ENCODE peak calls at places on chromosomes 12 and 14, in six cellular contexts. J, A, C, K, L and F are unnamed samples.

GRCh38 chr12:110780448-110780847 is 37.8 kb upstream of the PPP1CC start:
- DNase-seq in J (no peak), A (no peak), C (no peak), K (no peak), L (no peak), F (no peak)

GRCh38 chr12:9806714-9807113 is 20.6 kb upstream of the KLRF1 start:
- DNase-seq in J (no peak), A (no peak), C (no peak), K (no peak), L (no peak), F (no peak)

GRCh38 chr12:2076196-2076570 is 23.4 kb downstream of the CACNA1C start:
- DNase-seq in J (no peak), A (peak), C (no peak), K (peak), L (no peak), F (peak)

GRCh38 chr14:99971087-99971928 is 93.9 kb upstream of the EVL start:
- DNase-seq in J (peak), A (peak), C (peak), K (peak), L (peak), F (peak)

GRCh38 chr12:6839482-6840201 is 1.1 kb upstream of the GNB3 start:
- DNase-seq in J (no peak), A (no peak), C (peak), K (no peak), L (no peak), F (no peak)

GRCh38 chr14:105905456-105905855 is 379.1 kb downstream of the TMEM121 start:
- DNase-seq in J (no peak), A (no peak), C (no peak), K (no peak), L (no peak), F (no peak)

GRCh38 chr14:73188501-73188903 is 48.8 kb upstream of the PAPLN start:
- DNase-seq in J (no peak), A (peak), C (no peak), K (peak), L (peak), F (peak)

GRCh38 chr12:56914256-56914655 is 20.0 kb downstream of the SDR9C7 start:
- DNase-seq in J (no peak), A (no peak), C (no peak), K (no peak), L (no peak), F (no peak)

GRCh38 chr14:74213907-74214803 is 25.1 kb upstream of the VSX2 start:
- DNase-seq in J (no peak), A (no peak), C (no peak), K (no peak), L (no peak), F (no peak)

GRCh38 chr14:68674538-68675232 is 118.2 kb downstream of the ZFP36L1 start:
- DNase-seq in J (no peak), A (no peak), C (no peak), K (no peak), L (no peak), F (no peak)

GRCh38 chr12:62673027-62673815 is 206.6 kb downstream of the MON2 start:
- DNase-seq in J (peak), A (no peak), C (no peak), K (no peak), L (no peak), F (no peak)

GRCh38 chr14:23005861-23006534 is 3.9 kb downstream of the C14orf93 start:
- DNase-seq in J (no peak), A (peak), C (no peak), K (peak), L (peak), F (no peak)

GRCh38 chr14:61033851-61034250 is 52.8 kb downstream of the SLC38A6 start:
- DNase-seq in J (no peak), A (peak), C (no peak), K (peak), L (no peak), F (peak)

GRCh38 chr12:71125949-71126348 is 31.9 kb downstream of the TSPAN8 start:
- DNase-seq in J (no peak), A (no peak), C (no peak), K (no peak), L (no peak), F (no peak)

GRCh38 chr12:68334136-68334535 is 2.0 kb upstream of the MDM1 start:
- DNase-seq in J (no peak), A (no peak), C (peak), K (no peak), L (peak), F (no peak)

GRCh38 chr14:100307215-100308111 is 1.2 kb upstream of the SLC25A29 start:
- DNase-seq in J (peak), A (peak), C (no peak), K (peak), L (peak), F (no peak)

GRCh38 chr14:87992720-87993484 is at the start of gene GALC:
- DNase-seq in J (peak), A (peak), C (peak), K (peak), L (peak), F (peak)

GRCh38 chr12:71157601-71158233 is at the start of gene TSPAN8:
- DNase-seq in J (no peak), A (no peak), C (no peak), K (no peak), L (no peak), F (peak)

GRCh38 chr14:91323671-91324605 is 79.4 kb upstream of the GPR68 start:
- DNase-seq in J (peak), A (peak), C (peak), K (peak), L (peak), F (peak)

GRCh38 chr14:77041837-77042557 is 13.5 kb upstream of the IRF2BPL start:
- DNase-seq in J (peak), A (peak), C (peak), K (peak), L (peak), F (peak)

GRCh38 chr12:50188875-50189575 is 21.9 kb upstream of the CERS5 start:
- DNase-seq in J (peak), A (no peak), C (peak), K (no peak), L (no peak), F (no peak)

GRCh38 chr14:38137005-38137404 is 70.7 kb upstream of the SSTR1 start:
- DNase-seq in J (no peak), A (peak), C (no peak), K (peak), L (no peak), F (no peak)

GRCh38 chr14:26621807-26622560 is 24.2 kb upstream of the NOVA1 start:
- DNase-seq in J (no peak), A (no peak), C (no peak), K (peak), L (no peak), F (peak)

GRCh38 chr14:90500665-90501370 is 104.0 kb downstream of the CALM1 start:
- DNase-seq in J (no peak), A (no peak), C (peak), K (no peak), L (peak), F (no peak)

GRCh38 chr14:72925171-72925759 is 999 bp upstream of the DCAF4 start:
- DNase-seq in J (peak), A (no peak), C (no peak), K (no peak), L (no peak), F (no peak)

GRCh38 chr12:62164036-62164435 is 96.2 kb upstream of the USP15 start:
- DNase-seq in J (no peak), A (no peak), C (no peak), K (no peak), L (no peak), F (no peak)

GRCh38 chr14:35285168-35285990 is 6.8 kb upstream of the PSMA6 start:
- DNase-seq in J (no peak), A (peak), C (peak), K (peak), L (peak), F (no peak)

GRCh38 chr12:66446276-66446675 is 144.0 kb downstream of the HELB start:
- DNase-seq in J (peak), A (no peak), C (no peak), K (no peak), L (no peak), F (no peak)

GRCh38 chr14:76908834-76909233 is 82.6 kb downstream of the LRRC74A start:
- DNase-seq in J (no peak), A (no peak), C (peak), K (no peak), L (peak), F (no peak)

GRCh38 chr14:52693004-52693403 is 2.4 kb downstream of the ERO1A start:
- DNase-seq in J (no peak), A (no peak), C (no peak), K (no peak), L (no peak), F (no peak)

GRCh38 chr12:109612003-109612402 is 38.4 kb downstream of the MVK start:
- DNase-seq in J (no peak), A (no peak), C (no peak), K (no peak), L (no peak), F (no peak)

GRCh38 chr12:22477894-22478287 is 66.5 kb downstream of the C2CD5 start:
- DNase-seq in J (no peak), A (no peak), C (peak), K (peak), L (no peak), F (peak)

GRCh38 chr14:21385170-21385904 is 1.5 kb upstream of the SUPT16H start:
- DNase-seq in J (no peak), A (no peak), C (peak), K (no peak), L (peak), F (no peak)

GRCh38 chr14:69812725-69813124 is 15.7 kb upstream of the SLC10A1 start:
- DNase-seq in J (no peak), A (no peak), C (no peak), K (no peak), L (peak), F (no peak)

GRCh38 chr12:46664771-46665287 is 161.0 kb downstream of the SLC38A4 start:
- DNase-seq in J (no peak), A (peak), C (peak), K (peak), L (peak), F (peak)

GRCh38 chr12:10701226-10701681 is 21.9 kb downstream of the YBX3 start:
- DNase-seq in J (no peak), A (no peak), C (peak), K (peak), L (no peak), F (no peak)

GRCh38 chr12:14211829-14212455 is 153.5 kb upstream of the ATF7IP start:
- DNase-seq in J (no peak), A (no peak), C (no peak), K (no peak), L (no peak), F (no peak)

GRCh38 chr12:14214495-14214894 is 151.0 kb upstream of the ATF7IP start:
- DNase-seq in J (no peak), A (no peak), C (no peak), K (no peak), L (no peak), F (no peak)

GRCh38 chr12:14219156-14219555 is 146.3 kb upstream of the ATF7IP start:
- DNase-seq in J (no peak), A (no peak), C (no peak), K (no peak), L (no peak), F (no peak)

GRCh38 chr12:14213542-14213941 is 151.9 kb upstream of the ATF7IP start:
- DNase-seq in J (no peak), A (no peak), C (no peak), K (no peak), L (no peak), F (no peak)

GRCh38 chr12:14216405-14217294 is 148.8 kb upstream of the ATF7IP start:
- DNase-seq in J (no peak), A (peak), C (peak), K (peak), L (peak), F (peak)
- H3K4me3 ChIP-seq in J (no peak), A (peak), C (peak), K (peak), L (no peak), F (no peak)

DNA sequence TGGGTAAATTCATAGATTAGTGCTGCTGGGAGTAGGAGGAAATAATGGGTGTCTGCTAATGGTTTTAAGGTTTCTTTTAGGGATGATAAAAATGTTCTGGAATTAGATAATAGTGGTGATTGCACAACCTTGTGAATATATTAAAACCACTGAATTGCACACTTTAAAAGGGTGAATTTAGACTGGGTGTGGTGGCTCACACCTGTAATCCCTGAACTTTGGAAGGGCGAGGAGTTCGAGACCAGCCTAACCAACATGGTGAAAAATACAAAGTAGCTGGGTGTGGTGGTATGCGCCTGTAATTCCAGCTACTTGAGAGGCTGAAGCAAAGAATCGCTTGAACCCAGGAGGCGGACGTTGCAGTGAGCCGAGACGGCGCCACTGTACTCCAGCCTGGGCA is 1.3 kb downstream of the RAD52 start:
- DNase-seq in J (peak), A (no peak), C (peak), K (peak), L (no peak), F (no peak)
- H3K4me3 ChIP-seq in J (no peak), A (no peak), C (peak), K (peak), L (peak), F (peak)

GRCh38 chr14:63478437-63478852 is 64.7 kb downstream of the PPP2R5E start:
- DNase-seq in J (no peak), A (no peak), C (peak), K (no peak), L (no peak), F (no peak)
- H3K4me3 ChIP-seq in J (no peak), A (no peak), C (peak), K (no peak), L (no peak), F (no peak)

GRCh38 chr14:36517242-36518030 is 2.6 kb downstream of the NKX2-1 start:
- DNase-seq in J (peak), A (no peak), C (no peak), K (no peak), L (no peak), F (no peak)
- H3K4me3 ChIP-seq in J (peak), A (no peak), C (no peak), K (no peak), L (no peak), F (no peak)